ENCODE peak calls at places on chromosome 6, in nine cellular contexts. O is type B pancreatic cell, E is NCI-H2081, P is COLO829, S is Daoy, Y is Karpas-422, X is HS-27A, N is HEK293T, C is cerebellar cortex. V is an unnamed sample.

GRCh38 chr6:29680416-29680815 is 536 bp downstream of the ZFP57 start:
- DNase-seq in O (no peak), E (no peak), P (no peak), S (no peak), Y (no peak), X (no peak), N (no peak), C (no peak), V (no peak)

GRCh38 chr6:157550114-157550989 is 169.4 kb downstream of the ZDHHC14 start:
- DNase-seq in O (no peak), E (no peak), P (no peak), S (no peak), Y (no peak), X (no peak), N (no peak), C (no peak), V (no peak)

GRCh38 chr6:42555477-42556457 is 8.1 kb upstream of the UBR2 start:
- DNase-seq in O (no peak), E (peak), P (no peak), S (peak), Y (peak), X (no peak), N (no peak), C (peak), V (no peak)

GRCh38 chr6:7628479-7628878 is 38.5 kb downstream of the SNRNP48 start:
- DNase-seq in O (no peak), E (no peak), P (no peak), S (no peak), Y (no peak), X (no peak), N (no peak), C (no peak), V (no peak)

GRCh38 chr6:100479180-100480035 is 14.7 kb upstream of the SIM1 start:
- DNase-seq in O (no peak), E (peak), P (peak), S (peak), Y (peak), X (no peak), N (no peak), C (peak), V (no peak)

GRCh38 chr6:34485321-34486060 is 19.6 kb downstream of the PACSIN1 start:
- DNase-seq in O (no peak), E (no peak), P (no peak), S (no peak), Y (no peak), X (no peak), N (no peak), C (no peak), V (no peak)

GRCh38 chr6:130700397-130700796 is 126.8 kb upstream of the SMLR1 start:
- DNase-seq in O (no peak), E (no peak), P (no peak), S (no peak), Y (no peak), X (no peak), N (no peak), C (no peak), V (no peak)

GRCh38 chr6:100237881-100238280 is 226.8 kb downstream of the SIM1 start:
- DNase-seq in O (no peak), E (no peak), P (no peak), S (no peak), Y (no peak), X (no peak), N (no peak), C (no peak), V (no peak)

GRCh38 chr6:106752641-106753040 is 123.3 kb downstream of the QRSL1 start:
- DNase-seq in O (no peak), E (no peak), P (no peak), S (no peak), Y (no peak), X (no peak), N (no peak), C (no peak), V (no peak)

GRCh38 chr6:159833556-159833955 is 33.5 kb downstream of the PNLDC1 start:
- DNase-seq in O (no peak), E (no peak), P (no peak), S (no peak), Y (no peak), X (no peak), N (no peak), C (no peak), V (no peak)

GRCh38 chr6:106889692-106890091 is 84.8 kb downstream of the CD24 start:
- DNase-seq in O (no peak), E (no peak), P (no peak), S (no peak), Y (no peak), X (no peak), N (no peak), C (no peak), V (no peak)

GRCh38 chr6:33414592-33415271 is 3.2 kb downstream of the CUTA start:
- DNase-seq in O (no peak), E (no peak), P (peak), S (no peak), Y (peak), X (no peak), N (no peak), C (no peak), V (no peak)

GRCh38 chr6:27495386-27496135 is 22.7 kb upstream of the ZNF184 start:
- DNase-seq in O (no peak), E (no peak), P (peak), S (peak), Y (no peak), X (peak), N (peak), C (peak), V (no peak)

GRCh38 chr6:34232901-34233300 is 3.8 kb upstream of the HMGA1 start:
- DNase-seq in O (no peak), E (no peak), P (no peak), S (no peak), Y (no peak), X (no peak), N (no peak), C (peak), V (no peak)

GRCh38 chr6:133673056-133673455 is 215.9 kb upstream of the TCF21 start:
- DNase-seq in O (no peak), E (no peak), P (no peak), S (no peak), Y (no peak), X (no peak), N (no peak), C (no peak), V (no peak)

GRCh38 chr6:75230484-75231325 is 12.9 kb downstream of the COX7A2 start:
- DNase-seq in O (no peak), E (no peak), P (peak), S (peak), Y (no peak), X (no peak), N (peak), C (peak), V (no peak)

GRCh38 chr6:136989591-136990578 is 54.9 kb downstream of the IL20RA start:
- DNase-seq in O (no peak), E (peak), P (no peak), S (peak), Y (no peak), X (no peak), N (peak), C (peak), V (peak)